ENCODE peak calls at places on chromosomes 5 and 9, in five cellular contexts. L, C, J, B and W are unnamed samples.

GRCh38 chr9:125506045-125506444 is 201.0 kb downstream of the MAPKAP1 start:
- DNase-seq in B (no peak), C (no peak), L (no peak), J (no peak), W (no peak)

GRCh38 chr5:56279979-56280378 is 46.8 kb upstream of the ANKRD55 start:
- DNase-seq in C (no peak), B (peak), L (no peak), J (no peak), W (no peak)

GRCh38 chr5:57033103-57033502 is 81.2 kb upstream of the MIER3 start:
- DNase-seq in B (no peak), L (no peak), J (no peak), C (no peak), W (no peak)

GRCh38 chr5:138461343-138462125 is 3.7 kb upstream of the EGR1 start:
- DNase-seq in B (peak), L (no peak), J (no peak), C (no peak), W (no peak)

GRCh38 chr9:33884856-33885701 is 68.1 kb downstream of the UBE2R2 start:
- DNase-seq in B (peak), L (no peak), C (peak), J (peak), W (no peak)

GRCh38 chr5:16776611-16777251 is 159.4 kb downstream of the MYO10 start:
- DNase-seq in J (no peak), L (no peak), B (peak), C (peak), W (no peak)

GRCh38 chr9:135703726-135704125 is 1.7 kb downstream of the KCNT1 start:
- DNase-seq in J (no peak), B (no peak), L (no peak), C (no peak), W (no peak)

GRCh38 chr9:88497224-88497623 is 37.8 kb upstream of the NXNL2 start:
- DNase-seq in C (no peak), L (no peak), J (no peak), B (no peak), W (no peak)

GRCh38 chr9:76396597-76396996 is 2.4 kb upstream of the RFK start:
- DNase-seq in C (no peak), B (no peak), J (no peak), L (no peak), W (no peak)

GRCh38 chr5:152170350-152170749 is 234.7 kb downstream of the NMUR2 start:
- DNase-seq in C (no peak), L (peak), J (peak), B (no peak), W (no peak)

GRCh38 chr5:76766746-76767145 is 50.8 kb downstream of the F2R start:
- DNase-seq in B (peak), J (no peak), L (no peak), C (no peak), W (no peak)

GRCh38 chr9:37121881-37122280 is 1.5 kb downstream of the ZCCHC7 start:
- DNase-seq in L (no peak), J (no peak), B (no peak), C (no peak), W (no peak)

GRCh38 chr9:71863652-71864051 is 47.3 kb downstream of the ABHD17B start:
- DNase-seq in C (no peak), J (no peak), B (peak), L (no peak), W (no peak)

GRCh38 chr5:116371935-116372334 is 202.7 kb downstream of the SEMA6A start:
- DNase-seq in C (no peak), J (no peak), B (no peak), L (no peak), W (no peak)

GRCh38 chr5:56382896-56383295 is 149.8 kb upstream of the ANKRD55 start:
- DNase-seq in C (no peak), L (no peak), B (no peak), J (no peak), W (no peak)

GRCh38 chr9:78288214-78288892 is 8.6 kb upstream of the PSAT1 start:
- DNase-seq in C (no peak), L (no peak), J (no peak), B (no peak), W (no peak)

GRCh38 chr9:22084336-22085035 is 75.4 kb upstream of the CDKN2B start:
- DNase-seq in B (peak), J (no peak), C (no peak), L (no peak), W (no peak)

GRCh38 chr5:172350212-172351181 is 66.9 kb upstream of the UBTD2 start:
- DNase-seq in J (no peak), B (no peak), C (no peak), L (no peak), W (no peak)

GRCh38 chr9:106689089-106689488 is 173.9 kb upstream of the ZNF462 start:
- DNase-seq in J (no peak), C (no peak), B (peak), L (no peak), W (no peak)

GRCh38 chr5:158886086-158886485 is 213.6 kb downstream of the EBF1 start:
- DNase-seq in C (no peak), J (no peak), L (no peak), B (peak), W (no peak)

GRCh38 chr9:37908698-37909186 is 4.8 kb upstream of the SLC25A51 start:
- DNase-seq in L (no peak), J (no peak), C (peak), B (peak), W (no peak)

GRCh38 chr9:12822111-12822510 is 47.3 kb downstream of the LURAP1L start:
- DNase-seq in L (no peak), J (no peak), C (no peak), B (no peak), W (no peak)

GRCh38 chr9:12818431-12819000 is 43.7 kb downstream of the LURAP1L start:
- DNase-seq in J (no peak), L (no peak), C (no peak), B (peak), W (no peak)

GRCh38 chr9:12817702-12818101 is 42.9 kb downstream of the LURAP1L start:
- DNase-seq in B (peak), L (no peak), C (peak), J (no peak), W (no peak)

GRCh38 chr9:12816656-12817101 is 41.9 kb downstream of the LURAP1L start:
- DNase-seq in L (no peak), B (no peak), C (no peak), J (no peak), W (no peak)

DNA sequence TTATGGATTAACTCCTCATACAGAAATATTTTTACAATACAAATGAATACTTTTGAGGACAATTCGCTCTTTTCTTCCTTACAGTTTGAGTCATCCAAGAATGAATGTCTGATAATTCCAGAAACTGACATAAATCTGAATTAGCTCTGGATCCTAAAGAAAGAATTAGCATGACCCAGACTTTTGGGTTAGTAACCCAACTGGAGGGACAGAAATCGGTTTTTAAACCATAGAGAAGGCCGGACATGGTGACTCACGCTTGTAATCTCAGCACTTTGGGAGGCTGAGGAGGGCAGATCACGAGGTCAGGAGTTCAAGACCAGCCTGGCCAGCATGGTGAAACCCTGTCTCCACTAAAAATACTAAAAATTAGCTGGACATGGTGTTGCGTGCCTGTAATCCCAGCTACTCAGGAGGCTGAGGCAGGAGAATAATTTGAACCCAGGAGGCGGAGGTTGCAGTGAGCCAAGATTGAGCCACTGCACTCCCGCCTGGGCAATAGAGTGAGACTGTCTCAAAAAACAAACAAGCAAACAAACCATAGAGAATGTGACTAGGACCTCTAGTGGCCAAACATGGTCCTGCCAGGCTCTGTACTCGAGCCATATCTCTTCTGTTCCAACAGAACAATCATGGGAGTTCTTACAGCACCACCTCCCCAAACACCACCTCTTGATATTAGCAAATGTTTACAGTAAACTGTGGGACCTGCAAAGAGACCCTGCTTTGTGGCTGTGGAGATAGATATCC is 44.8 kb downstream of the LURAP1L start:
- DNase-seq in C (peak), L (no peak), B (no peak), J (no peak), W (no peak)
- TF ChIP-seq CTCF in C (peak), L (no peak), B (peak), J (peak), W (peak)

GRCh38 chr9:109409998-109410397 is 88.1 kb downstream of the PTPN3 start:
- DNase-seq in C (no peak), J (no peak), B (no peak), L (no peak), W (peak)
- TF ChIP-seq CTCF in C (no peak), J (no peak), B (peak), L (no peak), W (peak)

GRCh38 chr9:137618105-137619067 is at the start of gene EHMT1:
- DNase-seq in C (peak), J (peak), B (peak), L (peak), W (peak)
- TF ChIP-seq CTCF in C (no peak), J (no peak), B (no peak), L (no peak), W (no peak)

DNA sequence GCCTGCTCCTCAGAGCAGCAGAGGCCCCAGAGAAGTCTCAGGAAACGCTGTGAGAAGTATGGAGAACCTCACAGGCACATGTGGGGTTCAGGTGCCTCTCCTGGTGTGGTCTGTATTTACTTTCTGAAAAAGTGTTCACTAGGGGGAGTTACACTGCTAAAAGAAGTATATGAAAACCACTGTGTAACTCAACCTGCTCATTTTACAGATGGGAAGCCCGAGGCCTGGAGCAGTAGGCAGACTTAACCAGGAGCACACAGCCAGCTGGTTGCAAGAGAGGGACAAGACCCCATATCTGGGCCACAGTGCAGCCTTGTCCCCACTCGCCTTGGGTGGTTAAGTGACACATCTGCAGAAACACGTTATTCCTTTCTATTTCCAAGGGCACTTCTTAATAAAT is 112.8 kb upstream of the SAP30L start:
- DNase-seq in C (no peak), B (no peak), J (no peak), L (no peak), W (no peak)
- TF ChIP-seq CTCF in C (no peak), B (no peak), J (no peak), L (no peak), W (no peak)

GRCh38 chr5:102296229-102296817 is at the start of gene SLCO4C1:
- DNase-seq in L (peak), J (peak), C (peak), B (peak), W (peak)
- TF ChIP-seq CTCF in L (no peak), J (peak), C (peak), B (peak), W (peak)

GRCh38 chr5:115246361-115246991 is 16.2 kb downstream of the PGGT1B start:
- DNase-seq in C (no peak), J (no peak), L (no peak), B (peak), W (no peak)
- TF ChIP-seq CTCF in C (peak), J (peak), L (peak), B (peak), W (peak)

GRCh38 chr9:131274674-131275331 is 1.5 kb downstream of the FAM78A start:
- DNase-seq in L (no peak), C (no peak), B (no peak), J (no peak), W (no peak)

GRCh38 chr9:131276891-131277672 is 772 bp upstream of the FAM78A start:
- DNase-seq in C (no peak), J (no peak), L (peak), B (no peak), W (no peak)

GRCh38 chr9:131273791-131274673 is 2.3 kb downstream of the FAM78A start:
- DNase-seq in B (no peak), J (no peak), L (no peak), C (no peak), W (no peak)

GRCh38 chr9:131276107-131276888 is at the start of gene FAM78A:
- DNase-seq in C (no peak), B (no peak), J (no peak), L (peak), W (no peak)

DNA sequence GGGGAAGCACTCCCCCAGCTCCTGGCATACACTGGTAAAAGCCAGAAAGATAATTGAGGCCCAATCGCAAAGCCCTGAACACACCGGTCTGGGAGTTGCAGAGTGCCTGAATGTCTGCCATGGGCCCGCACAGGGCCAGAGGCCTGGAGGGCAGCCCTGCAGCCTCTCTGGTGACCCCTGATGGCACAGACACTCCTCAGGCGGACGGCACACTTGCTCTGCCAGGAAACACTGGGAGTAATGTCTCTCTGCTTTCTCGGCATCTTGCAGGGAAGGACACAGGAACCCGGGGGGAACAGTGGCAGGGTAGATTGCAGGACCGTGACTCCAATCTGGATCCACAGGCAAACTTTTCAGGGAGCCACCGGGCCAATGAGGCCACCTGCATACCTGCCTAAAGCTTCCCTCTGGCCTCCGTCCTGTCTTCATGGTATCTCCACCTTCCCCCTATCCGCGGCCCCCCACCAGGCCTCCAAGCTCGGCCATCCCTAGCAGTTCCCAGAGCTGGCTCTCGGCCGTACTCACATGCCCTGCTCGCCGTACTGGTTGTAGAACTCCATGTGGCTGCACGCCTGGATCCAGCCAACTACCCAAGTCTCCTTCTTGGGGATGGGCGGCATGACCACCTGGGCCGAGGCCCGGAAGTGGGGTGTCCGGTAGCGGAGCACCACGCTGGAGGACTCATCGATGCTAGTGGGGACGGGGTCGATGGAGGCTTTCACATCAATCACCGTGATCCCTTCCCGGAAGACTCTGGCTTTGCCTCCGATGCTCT is 791 bp downstream of the FAM78A start:
- DNase-seq in J (no peak), C (no peak), B (no peak), L (no peak), W (no peak)
- TF ChIP-seq CTCF in J (no peak), C (no peak), B (peak), L (no peak), W (peak)

GRCh38 chr9:117414220-117414905 is 494 bp downstream of the ASTN2 start:
- DNase-seq in B (peak), J (peak), C (peak), L (peak), W (peak)
- TF ChIP-seq CTCF in B (no peak), J (no peak), C (no peak), L (no peak), W (peak)

DNA sequence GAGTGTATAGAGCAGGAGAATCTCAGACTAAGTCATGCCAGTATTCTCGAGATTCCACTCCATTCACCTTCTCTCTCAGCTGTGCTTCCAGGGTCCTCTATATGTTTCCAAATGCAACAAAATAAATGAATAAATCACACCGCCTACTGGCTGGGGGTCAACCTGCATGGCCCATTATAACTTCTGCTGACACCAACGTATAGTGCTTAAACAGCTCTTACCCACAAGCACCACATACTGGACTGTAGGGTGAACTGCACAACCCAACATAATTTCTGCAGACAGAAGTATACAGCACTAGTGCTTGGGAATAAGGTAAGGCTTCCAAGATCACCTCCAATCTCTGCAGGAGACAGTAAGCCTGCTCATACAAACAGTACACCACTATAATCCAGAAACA is 33.1 kb upstream of the HTR4 start:
- DNase-seq in C (no peak), B (peak), J (no peak), L (no peak), W (no peak)
- TF ChIP-seq CTCF in C (peak), B (peak), J (no peak), L (no peak), W (peak)